ENCODE peak calls at places on chromosome 19, in nine cellular contexts. One of them, this sample, is unnamed.

GRCh38 chr19:35797663-35798062 is 15.0 kb downstream of the PRODH2 start:
- DNase-seq in bronchial epithelial cell: no peak
- DNase-seq in T-helper 2 cell treated with Interferon-gamma antibody and Interleukin-4, amounts not matched to agents 5 μg/mL and 100 μg/mL, for 36 hours: peak; percentile 22
- DNase-seq in IMR-90: no peak
- DNase-seq in pancreas: peak; percentile 56
- DNase-seq in astrocyte of the spinal cord: no peak
- DNase-seq in RWPE1: no peak
- DNase-seq in fibroblast of mammary gland: no peak
- DNase-seq in WTC11: peak; percentile 69
- DNase-seq in this sample: peak; percentile 79

GRCh38 chr19:16371540-16371986 is 46.9 kb downstream of the KLF2 start:
- DNase-seq in bronchial epithelial cell: no peak
- DNase-seq in T-helper 2 cell treated with Interferon-gamma antibody and Interleukin-4, amounts not matched to agents 5 μg/mL and 100 μg/mL, for 36 hours: peak; percentile 89
- DNase-seq in IMR-90: no peak
- DNase-seq in pancreas: no peak
- DNase-seq in astrocyte of the spinal cord: no peak
- DNase-seq in RWPE1: no peak
- DNase-seq in fibroblast of mammary gland: no peak
- DNase-seq in WTC11: no peak
- DNase-seq in this sample: no peak

GRCh38 chr19:33245948-33246728 is 20.5 kb upstream of the SLC7A10 start:
- DNase-seq in bronchial epithelial cell: no peak
- DNase-seq in T-helper 2 cell treated with Interferon-gamma antibody and Interleukin-4, amounts not matched to agents 5 μg/mL and 100 μg/mL, for 36 hours: no peak
- DNase-seq in IMR-90: no peak
- DNase-seq in pancreas: no peak
- DNase-seq in astrocyte of the spinal cord: no peak
- DNase-seq in RWPE1: no peak
- DNase-seq in fibroblast of mammary gland: no peak
- DNase-seq in WTC11: peak; percentile 46
- DNase-seq in this sample: no peak

GRCh38 chr19:7872306-7873204 is 1.6 kb downstream of the PRR36 start:
- DNase-seq in bronchial epithelial cell: no peak
- DNase-seq in T-helper 2 cell treated with Interferon-gamma antibody and Interleukin-4, amounts not matched to agents 5 μg/mL and 100 μg/mL, for 36 hours: no peak
- DNase-seq in IMR-90: no peak
- DNase-seq in pancreas: no peak
- DNase-seq in astrocyte of the spinal cord: no peak
- DNase-seq in RWPE1: no peak
- DNase-seq in fibroblast of mammary gland: no peak
- DNase-seq in WTC11: no peak
- DNase-seq in this sample: no peak

GRCh38 chr19:17234911-17235617 is 9.0 kb downstream of the OCEL1 start:
- DNase-seq in bronchial epithelial cell: peak; percentile 44
- DNase-seq in T-helper 2 cell treated with Interferon-gamma antibody and Interleukin-4, amounts not matched to agents 5 μg/mL and 100 μg/mL, for 36 hours: peak; percentile 71
- DNase-seq in IMR-90: peak; percentile 38
- DNase-seq in pancreas: peak; percentile 84
- DNase-seq in astrocyte of the spinal cord: no peak
- DNase-seq in RWPE1: peak; percentile 77
- DNase-seq in fibroblast of mammary gland: peak; percentile 48
- DNase-seq in WTC11: peak; percentile 82
- DNase-seq in this sample: no peak

GRCh38 chr19:5466814-5467291 is 11.6 kb downstream of the ZNRF4 start:
- DNase-seq in bronchial epithelial cell: peak; percentile 30
- DNase-seq in T-helper 2 cell treated with Interferon-gamma antibody and Interleukin-4, amounts not matched to agents 5 μg/mL and 100 μg/mL, for 36 hours: no peak
- DNase-seq in IMR-90: no peak
- DNase-seq in pancreas: no peak
- DNase-seq in astrocyte of the spinal cord: no peak
- DNase-seq in RWPE1: no peak
- DNase-seq in fibroblast of mammary gland: no peak
- DNase-seq in WTC11: no peak
- DNase-seq in this sample: no peak

GRCh38 chr19:5263615-5264014 is 77.0 kb downstream of the PTPRS start:
- DNase-seq in bronchial epithelial cell: no peak
- DNase-seq in T-helper 2 cell treated with Interferon-gamma antibody and Interleukin-4, amounts not matched to agents 5 μg/mL and 100 μg/mL, for 36 hours: no peak
- DNase-seq in IMR-90: no peak
- DNase-seq in pancreas: peak; percentile 60
- DNase-seq in astrocyte of the spinal cord: no peak
- DNase-seq in RWPE1: no peak
- DNase-seq in fibroblast of mammary gland: no peak
- DNase-seq in WTC11: no peak
- DNase-seq in this sample: no peak

GRCh38 chr19:36604656-36605100 is 435 bp upstream of the ZNF382 start:
- DNase-seq in bronchial epithelial cell: peak; percentile 18
- DNase-seq in T-helper 2 cell treated with Interferon-gamma antibody and Interleukin-4, amounts not matched to agents 5 μg/mL and 100 μg/mL, for 36 hours: peak; percentile 86
- DNase-seq in IMR-90: peak; percentile 40
- DNase-seq in pancreas: peak; percentile 74
- DNase-seq in astrocyte of the spinal cord: peak; percentile 38
- DNase-seq in RWPE1: no peak
- DNase-seq in fibroblast of mammary gland: peak; percentile 44
- DNase-seq in WTC11: peak; percentile 26
- DNase-seq in this sample: no peak

GRCh38 chr19:32566246-32566830 is 14.7 kb upstream of the PDCD5 start:
- DNase-seq in bronchial epithelial cell: no peak
- DNase-seq in T-helper 2 cell treated with Interferon-gamma antibody and Interleukin-4, amounts not matched to agents 5 μg/mL and 100 μg/mL, for 36 hours: no peak
- DNase-seq in IMR-90: peak; percentile 29
- DNase-seq in pancreas: no peak
- DNase-seq in astrocyte of the spinal cord: no peak
- DNase-seq in RWPE1: no peak
- DNase-seq in fibroblast of mammary gland: peak; percentile 75
- DNase-seq in WTC11: no peak
- DNase-seq in this sample: no peak

GRCh38 chr19:16143399-16144215 is at the start of gene HSH2D:
- DNase-seq in bronchial epithelial cell: peak; percentile 52
- DNase-seq in T-helper 2 cell treated with Interferon-gamma antibody and Interleukin-4, amounts not matched to agents 5 μg/mL and 100 μg/mL, for 36 hours: peak; percentile 76
- DNase-seq in IMR-90: no peak
- DNase-seq in pancreas: peak; percentile 96
- DNase-seq in astrocyte of the spinal cord: no peak
- DNase-seq in RWPE1: peak; percentile 52
- DNase-seq in fibroblast of mammary gland: no peak
- DNase-seq in WTC11: peak; percentile 73
- DNase-seq in this sample: no peak

This sample was measured in retina.